ENCODE peak calls at places on chromosomes 11 and 22, in four cellular contexts. One of them, this sample, is unnamed.

GRCh38 chr11:67270256-67271211 is 4.3 kb downstream of the GRK2 start:
- DNase-seq in H1: no peak
- DNase-seq in H9: peak
- DNase-seq in IMR-90: no peak
- DNase-seq in this sample: peak

GRCh38 chr11:109432105-109432504 is 10.1 kb downstream of the C11orf87 start:
- DNase-seq in H1: no peak
- DNase-seq in H9: no peak
- DNase-seq in IMR-90: peak
- DNase-seq in this sample: no peak

GRCh38 chr11:63765688-63766241 is 2.8 kb downstream of the ZFTA start:
- DNase-seq in H1: no peak
- DNase-seq in H9: no peak
- DNase-seq in IMR-90: no peak
- DNase-seq in this sample: no peak

GRCh38 chr11:134098566-134099184 is 29.8 kb downstream of the JAM3 start:
- DNase-seq in H1: no peak
- DNase-seq in H9: no peak
- DNase-seq in IMR-90: no peak
- DNase-seq in this sample: peak

GRCh38 chr11:78807351-78807750 is 232.7 kb upstream of the NARS2 start:
- DNase-seq in H1: no peak
- DNase-seq in H9: no peak
- DNase-seq in IMR-90: no peak
- DNase-seq in this sample: no peak

GRCh38 chr22:46090631-46091201 is 59.6 kb upstream of the PPARA start:
- DNase-seq in H1: no peak
- DNase-seq in H9: no peak
- DNase-seq in IMR-90: peak
- DNase-seq in this sample: no peak

GRCh38 chr11:133403900-133404299 is 128.4 kb downstream of the OPCML start:
- DNase-seq in H1: no peak
- DNase-seq in H9: peak
- DNase-seq in IMR-90: no peak
- DNase-seq in this sample: peak

GRCh38 chr22:49435596-49435995 is 392.1 kb downstream of the BRD1 start:
- DNase-seq in H1: no peak
- DNase-seq in H9: peak
- DNase-seq in IMR-90: no peak
- DNase-seq in this sample: no peak

GRCh38 chr11:130071211-130071712 is 1.6 kb downstream of the APLP2 start:
- DNase-seq in H1: no peak
- DNase-seq in H9: no peak
- DNase-seq in IMR-90: peak
- DNase-seq in this sample: no peak

GRCh38 chr11:26830218-26830617 is 108.4 kb upstream of the SLC5A12 start:
- DNase-seq in H1: no peak
- DNase-seq in H9: no peak
- DNase-seq in IMR-90: no peak
- DNase-seq in this sample: no peak

GRCh38 chr11:26839911-26840705 is 118.2 kb upstream of the SLC5A12 start:
- DNase-seq in H1: no peak
- DNase-seq in H9: no peak
- DNase-seq in IMR-90: no peak
- DNase-seq in this sample: no peak

GRCh38 chr11:26837154-26837553 is 115.3 kb upstream of the SLC5A12 start:
- DNase-seq in H1: no peak
- DNase-seq in H9: no peak
- DNase-seq in IMR-90: no peak
- DNase-seq in this sample: no peak

GRCh38 chr11:26830757-26831156 is 108.9 kb upstream of the SLC5A12 start:
- DNase-seq in H1: no peak
- DNase-seq in H9: no peak
- DNase-seq in IMR-90: no peak
- DNase-seq in this sample: no peak

GRCh38 chr11:26834601-26835000 is 112.7 kb upstream of the SLC5A12 start:
- DNase-seq in H1: no peak
- DNase-seq in H9: no peak
- DNase-seq in IMR-90: no peak
- DNase-seq in this sample: no peak
- H3K4me2 ChIP-seq in H1: no peak
- H3K4me2 ChIP-seq in H9: no peak
- H3K4me2 ChIP-seq in IMR-90: no peak
- H3K4me2 ChIP-seq in this sample: no peak

GRCh38 chr11:103673773-103674172 is 362.7 kb upstream of the DDI1 start:
- DNase-seq in H1: no peak
- DNase-seq in H9: no peak
- DNase-seq in IMR-90: peak
- DNase-seq in this sample: no peak
- H4K8ac ChIP-seq in H1: no peak
- H4K8ac ChIP-seq in H9: no peak
- H4K8ac ChIP-seq in IMR-90: no peak
- H4K8ac ChIP-seq in this sample: no peak

GRCh38 chr11:8002676-8003075 is 15.5 kb downstream of the EIF3F start:
- DNase-seq in H1: no peak
- DNase-seq in H9: no peak
- DNase-seq in IMR-90: no peak
- DNase-seq in this sample: no peak
- H4K5ac ChIP-seq in H1: no peak
- H4K5ac ChIP-seq in H9: no peak
- H4K5ac ChIP-seq in IMR-90: no peak
- H4K5ac ChIP-seq in this sample: no peak

GRCh38 chr11:59660621-59661020 is 8.2 kb downstream of the PATL1 start:
- DNase-seq in H1: no peak
- DNase-seq in H9: no peak
- DNase-seq in IMR-90: no peak
- DNase-seq in this sample: peak
- H3K4me2 ChIP-seq in H1: no peak
- H3K4me2 ChIP-seq in H9: no peak
- H3K4me2 ChIP-seq in IMR-90: no peak
- H3K4me2 ChIP-seq in this sample: no peak

GRCh38 chr11:17391493-17392355 is 3.3 kb upstream of the KCNJ11 start:
- DNase-seq in H1: no peak
- DNase-seq in H9: no peak
- DNase-seq in IMR-90: no peak
- DNase-seq in this sample: no peak

GRCh38 chr11:17393472-17393871 is 5.0 kb upstream of the KCNJ11 start:
- DNase-seq in H1: no peak
- DNase-seq in H9: no peak
- DNase-seq in IMR-90: no peak
- DNase-seq in this sample: no peak

GRCh38 chr11:17394743-17395390 is 6.4 kb upstream of the KCNJ11 start:
- DNase-seq in H1: no peak
- DNase-seq in H9: no peak
- DNase-seq in IMR-90: no peak
- DNase-seq in this sample: no peak

GRCh38 chr11:17395554-17395961 is 7.1 kb upstream of the KCNJ11 start:
- DNase-seq in H1: no peak
- DNase-seq in H9: no peak
- DNase-seq in IMR-90: no peak
- DNase-seq in this sample: no peak

GRCh38 chr11:17392872-17393271 is 4.4 kb upstream of the KCNJ11 start:
- DNase-seq in H1: no peak
- DNase-seq in H9: no peak
- DNase-seq in IMR-90: no peak
- DNase-seq in this sample: no peak
- H4K8ac ChIP-seq in H1: no peak
- H4K8ac ChIP-seq in H9: no peak
- H4K8ac ChIP-seq in IMR-90: no peak
- H4K8ac ChIP-seq in this sample: no peak

GRCh38 chr11:786235-787083 is 3.4 kb downstream of the CEND1 start:
- DNase-seq in H1: no peak
- DNase-seq in H9: no peak
- DNase-seq in IMR-90: no peak
- DNase-seq in this sample: no peak
- H4K5ac ChIP-seq in H1: no peak
- H4K5ac ChIP-seq in H9: no peak
- H4K5ac ChIP-seq in IMR-90: no peak
- H4K5ac ChIP-seq in this sample: no peak

DNA sequence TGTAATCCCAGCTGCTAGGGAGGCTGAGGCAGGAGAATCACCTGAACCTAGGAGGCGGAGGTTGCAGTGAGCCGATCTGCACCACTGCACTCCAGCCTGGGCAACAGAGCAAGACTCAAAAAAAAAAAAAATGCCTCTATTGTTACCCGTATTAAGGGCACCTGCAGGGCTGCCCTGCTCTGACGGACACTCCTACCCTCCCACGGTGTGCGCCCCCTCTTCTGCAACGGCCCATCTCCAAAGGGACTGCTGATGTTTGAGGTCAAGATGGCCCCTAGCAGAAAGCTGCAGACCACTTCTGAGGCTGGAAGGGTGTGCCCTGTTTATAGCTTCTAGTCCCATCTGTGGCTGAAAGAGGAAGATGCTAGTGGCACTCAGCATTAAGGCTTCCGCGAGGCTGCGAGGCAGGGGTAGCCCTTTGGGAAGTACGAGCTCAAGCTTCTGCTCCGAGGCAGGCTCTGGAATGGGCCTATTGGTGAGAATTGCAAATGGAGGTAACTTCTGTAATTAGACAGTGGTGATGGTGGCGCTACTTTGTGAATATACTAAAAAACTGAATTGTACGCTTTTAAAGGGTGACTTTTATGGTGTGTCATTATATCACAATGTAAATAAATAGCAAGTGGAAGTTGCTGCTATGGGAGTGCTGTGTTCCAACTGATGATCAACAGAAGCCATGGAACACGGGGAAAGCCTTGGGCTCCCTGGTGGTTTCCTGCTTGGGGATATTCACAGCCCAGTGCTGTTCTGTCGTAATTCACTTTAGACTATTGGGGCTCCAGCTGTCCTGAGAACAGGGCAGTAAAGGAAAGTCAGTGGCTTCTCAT is 24.3 kb downstream of the ARFGAP2 start:
- DNase-seq in H1: no peak
- DNase-seq in H9: no peak
- DNase-seq in IMR-90: peak
- DNase-seq in this sample: no peak
- H3K4me2 ChIP-seq in H1: no peak
- H3K4me2 ChIP-seq in H9: no peak
- H3K4me2 ChIP-seq in IMR-90: no peak
- H3K4me2 ChIP-seq in this sample: no peak

GRCh38 chr11:68841718-68842426 is at the start of gene CPT1A:
- DNase-seq in H1: no peak
- DNase-seq in H9: peak
- DNase-seq in IMR-90: peak
- DNase-seq in this sample: no peak
- H4K8ac ChIP-seq in H1: peak
- H4K8ac ChIP-seq in H9: no peak
- H4K8ac ChIP-seq in IMR-90: peak
- H4K8ac ChIP-seq in this sample: no peak

GRCh38 chr11:74984730-74985129 is 4.0 kb upstream of the NEU3 start:
- DNase-seq in H1: no peak
- DNase-seq in H9: no peak
- DNase-seq in IMR-90: no peak
- DNase-seq in this sample: no peak

GRCh38 chr11:74992852-74993251 is 4.1 kb downstream of the NEU3 start:
- DNase-seq in H1: no peak
- DNase-seq in H9: no peak
- DNase-seq in IMR-90: no peak
- DNase-seq in this sample: no peak

GRCh38 chr11:74990941-74991340 is 2.2 kb downstream of the NEU3 start:
- DNase-seq in H1: no peak
- DNase-seq in H9: no peak
- DNase-seq in IMR-90: no peak
- DNase-seq in this sample: no peak

GRCh38 chr11:74989269-74989655 is 529 bp downstream of the NEU3 start:
- DNase-seq in H1: no peak
- DNase-seq in H9: no peak
- DNase-seq in IMR-90: peak
- DNase-seq in this sample: no peak

GRCh38 chr11:74988541-74989268 is at the start of gene NEU3:
- DNase-seq in H1: peak
- DNase-seq in H9: peak
- DNase-seq in IMR-90: peak
- DNase-seq in this sample: peak
- H4K5ac ChIP-seq in H1: peak
- H4K5ac ChIP-seq in H9: no peak
- H4K5ac ChIP-seq in IMR-90: peak
- H4K5ac ChIP-seq in this sample: no peak